ENCODE peak calls at places on chromosomes 2 and 18, in five cellular contexts. One of them, this sample, is unnamed.

GRCh38 chr2:134338180-134338579 is 84.3 kb downstream of the MGAT5 start:
- DNase-seq in naive thymus-derived CD4-positive, alpha-beta T cell: no peak
- DNase-seq in SK-N-MC: no peak
- DNase-seq in lower lobe of right lung: no peak
- DNase-seq in upper lobe of right lung: no peak
- DNase-seq in this sample: no peak

GRCh38 chr2:217905395-217905794 is 97.4 kb downstream of the TNS1 start:
- DNase-seq in lower lobe of right lung: peak
- DNase-seq in SK-N-MC: no peak
- DNase-seq in naive thymus-derived CD4-positive, alpha-beta T cell: no peak
- DNase-seq in upper lobe of right lung: no peak
- DNase-seq in this sample: peak

GRCh38 chr2:150567771-150568278 is 80.4 kb upstream of the RND3 start:
- DNase-seq in lower lobe of right lung: no peak
- DNase-seq in naive thymus-derived CD4-positive, alpha-beta T cell: no peak
- DNase-seq in SK-N-MC: no peak
- DNase-seq in upper lobe of right lung: no peak
- DNase-seq in this sample: no peak

GRCh38 chr18:79965119-79965902 is 868 bp downstream of the HSBP1L1 start:
- DNase-seq in SK-N-MC: no peak
- DNase-seq in lower lobe of right lung: peak
- DNase-seq in upper lobe of right lung: peak
- DNase-seq in naive thymus-derived CD4-positive, alpha-beta T cell: peak
- DNase-seq in this sample: no peak

GRCh38 chr18:75213610-75214009 is 3.0 kb downstream of the TSHZ1 start:
- DNase-seq in upper lobe of right lung: no peak
- DNase-seq in SK-N-MC: no peak
- DNase-seq in lower lobe of right lung: no peak
- DNase-seq in naive thymus-derived CD4-positive, alpha-beta T cell: no peak
- DNase-seq in this sample: no peak

GRCh38 chr2:199870581-199870980 is 19.6 kb upstream of the FTCDNL1 start:
- DNase-seq in naive thymus-derived CD4-positive, alpha-beta T cell: no peak
- DNase-seq in lower lobe of right lung: no peak
- DNase-seq in SK-N-MC: no peak
- DNase-seq in upper lobe of right lung: no peak
- DNase-seq in this sample: no peak

GRCh38 chr2:62586981-62587380 is 81.0 kb upstream of the TMEM17 start:
- DNase-seq in naive thymus-derived CD4-positive, alpha-beta T cell: no peak
- DNase-seq in SK-N-MC: no peak
- DNase-seq in lower lobe of right lung: no peak
- DNase-seq in upper lobe of right lung: no peak
- DNase-seq in this sample: no peak

GRCh38 chr18:9184998-9185613 is 48.5 kb downstream of the ANKRD12 start:
- DNase-seq in SK-N-MC: no peak
- DNase-seq in upper lobe of right lung: no peak
- DNase-seq in lower lobe of right lung: no peak
- DNase-seq in naive thymus-derived CD4-positive, alpha-beta T cell: peak
- DNase-seq in this sample: no peak

GRCh38 chr2:205496777-205497176 is 185.5 kb upstream of the NRP2 start:
- DNase-seq in upper lobe of right lung: no peak
- DNase-seq in naive thymus-derived CD4-positive, alpha-beta T cell: no peak
- DNase-seq in SK-N-MC: no peak
- DNase-seq in lower lobe of right lung: no peak
- DNase-seq in this sample: no peak

GRCh38 chr2:72205546-72205863 is 57.8 kb upstream of the CYP26B1 start:
- DNase-seq in naive thymus-derived CD4-positive, alpha-beta T cell: no peak
- DNase-seq in SK-N-MC: no peak
- DNase-seq in lower lobe of right lung: no peak
- DNase-seq in upper lobe of right lung: no peak
- DNase-seq in this sample: no peak

GRCh38 chr2:198322275-198322674 is 517.9 kb downstream of the PLCL1 start:
- DNase-seq in naive thymus-derived CD4-positive, alpha-beta T cell: no peak
- DNase-seq in SK-N-MC: no peak
- DNase-seq in upper lobe of right lung: no peak
- DNase-seq in lower lobe of right lung: no peak
- DNase-seq in this sample: no peak

GRCh38 chr2:84805250-84805917 is 75.5 kb downstream of the TRABD2A start:
- DNase-seq in SK-N-MC: no peak
- DNase-seq in naive thymus-derived CD4-positive, alpha-beta T cell: no peak
- DNase-seq in lower lobe of right lung: no peak
- DNase-seq in upper lobe of right lung: no peak
- DNase-seq in this sample: no peak

GRCh38 chr2:9779572-9780264 is 63.6 kb upstream of the TAF1B start:
- DNase-seq in SK-N-MC: no peak
- DNase-seq in naive thymus-derived CD4-positive, alpha-beta T cell: no peak
- DNase-seq in lower lobe of right lung: peak
- DNase-seq in upper lobe of right lung: no peak
- DNase-seq in this sample: no peak

DNA sequence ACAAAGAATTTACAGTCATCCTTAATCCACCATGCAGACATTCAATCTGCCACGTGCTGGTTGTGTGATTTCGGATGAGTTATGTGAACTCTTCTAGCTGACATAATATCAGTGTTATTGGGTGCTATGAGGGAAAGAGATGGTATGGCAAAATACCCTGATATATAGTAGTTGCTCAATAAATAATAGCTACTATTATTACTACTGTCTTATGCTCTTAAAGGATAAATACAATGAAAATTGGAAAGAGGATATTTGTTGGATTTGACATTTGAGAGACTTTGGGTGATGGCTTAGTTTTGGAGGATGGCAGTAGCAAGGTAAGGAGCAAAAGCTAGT is 86.5 kb downstream of the MYO3B start:
- DNase-seq in naive thymus-derived CD4-positive, alpha-beta T cell: no peak
- DNase-seq in SK-N-MC: no peak
- DNase-seq in lower lobe of right lung: no peak
- DNase-seq in upper lobe of right lung: no peak
- DNase-seq in this sample: no peak
- H3K4me3 ChIP-seq in naive thymus-derived CD4-positive, alpha-beta T cell: no peak
- H3K4me3 ChIP-seq in SK-N-MC: no peak
- H3K4me3 ChIP-seq in lower lobe of right lung: no peak
- H3K4me3 ChIP-seq in upper lobe of right lung: no peak
- H3K4me3 ChIP-seq in this sample: no peak

GRCh38 chr2:151880586-151880985 is 52.4 kb upstream of the ARL5A start:
- DNase-seq in SK-N-MC: no peak
- DNase-seq in naive thymus-derived CD4-positive, alpha-beta T cell: no peak
- DNase-seq in upper lobe of right lung: no peak
- DNase-seq in lower lobe of right lung: no peak
- DNase-seq in this sample: no peak
- H3K27ac ChIP-seq in SK-N-MC: no peak
- H3K27ac ChIP-seq in naive thymus-derived CD4-positive, alpha-beta T cell: no peak
- H3K27ac ChIP-seq in upper lobe of right lung: no peak
- H3K27ac ChIP-seq in lower lobe of right lung: no peak
- H3K27ac ChIP-seq in this sample: no peak

GRCh38 chr2:8550932-8551621 is 130.8 kb upstream of the ID2 start:
- DNase-seq in naive thymus-derived CD4-positive, alpha-beta T cell: no peak
- DNase-seq in lower lobe of right lung: no peak
- DNase-seq in SK-N-MC: no peak
- DNase-seq in upper lobe of right lung: no peak
- DNase-seq in this sample: no peak
- H3K4me3 ChIP-seq in naive thymus-derived CD4-positive, alpha-beta T cell: no peak
- H3K4me3 ChIP-seq in lower lobe of right lung: no peak
- H3K4me3 ChIP-seq in SK-N-MC: no peak
- H3K4me3 ChIP-seq in upper lobe of right lung: no peak
- H3K4me3 ChIP-seq in this sample: no peak

GRCh38 chr18:32373995-32374394 is 96.7 kb downstream of the GAREM1 start:
- DNase-seq in naive thymus-derived CD4-positive, alpha-beta T cell: no peak
- DNase-seq in SK-N-MC: no peak
- DNase-seq in upper lobe of right lung: no peak
- DNase-seq in lower lobe of right lung: no peak
- DNase-seq in this sample: no peak

GRCh38 chr18:32373505-32373904 is 97.2 kb downstream of the GAREM1 start:
- DNase-seq in lower lobe of right lung: no peak
- DNase-seq in upper lobe of right lung: no peak
- DNase-seq in SK-N-MC: no peak
- DNase-seq in naive thymus-derived CD4-positive, alpha-beta T cell: no peak
- DNase-seq in this sample: no peak

GRCh38 chr18:32372047-32372380 is 98.7 kb downstream of the GAREM1 start:
- DNase-seq in lower lobe of right lung: no peak
- DNase-seq in naive thymus-derived CD4-positive, alpha-beta T cell: no peak
- DNase-seq in SK-N-MC: no peak
- DNase-seq in upper lobe of right lung: no peak
- DNase-seq in this sample: no peak

GRCh38 chr18:32371384-32371783 is 99.3 kb downstream of the GAREM1 start:
- DNase-seq in upper lobe of right lung: no peak
- DNase-seq in lower lobe of right lung: no peak
- DNase-seq in naive thymus-derived CD4-positive, alpha-beta T cell: no peak
- DNase-seq in SK-N-MC: no peak
- DNase-seq in this sample: no peak

GRCh38 chr18:32372381-32373061 is 98.2 kb downstream of the GAREM1 start:
- DNase-seq in upper lobe of right lung: no peak
- DNase-seq in naive thymus-derived CD4-positive, alpha-beta T cell: no peak
- DNase-seq in lower lobe of right lung: no peak
- DNase-seq in SK-N-MC: no peak
- DNase-seq in this sample: no peak
- H3K27ac ChIP-seq in upper lobe of right lung: peak
- H3K27ac ChIP-seq in naive thymus-derived CD4-positive, alpha-beta T cell: no peak
- H3K27ac ChIP-seq in lower lobe of right lung: peak
- H3K27ac ChIP-seq in SK-N-MC: no peak
- H3K27ac ChIP-seq in this sample: peak

GRCh38 chr2:127633556-127634065 is 12.3 kb upstream of the GPR17 start:
- DNase-seq in SK-N-MC: no peak
- DNase-seq in naive thymus-derived CD4-positive, alpha-beta T cell: no peak
- DNase-seq in upper lobe of right lung: no peak
- DNase-seq in lower lobe of right lung: no peak
- DNase-seq in this sample: no peak

GRCh38 chr2:127634066-127634617 is 11.8 kb upstream of the GPR17 start:
- DNase-seq in lower lobe of right lung: no peak
- DNase-seq in naive thymus-derived CD4-positive, alpha-beta T cell: no peak
- DNase-seq in upper lobe of right lung: no peak
- DNase-seq in SK-N-MC: no peak
- DNase-seq in this sample: no peak

GRCh38 chr2:127631997-127632581 is 13.9 kb upstream of the GPR17 start:
- DNase-seq in upper lobe of right lung: no peak
- DNase-seq in SK-N-MC: no peak
- DNase-seq in lower lobe of right lung: no peak
- DNase-seq in naive thymus-derived CD4-positive, alpha-beta T cell: no peak
- DNase-seq in this sample: no peak

GRCh38 chr2:127631184-127631996 is 14.6 kb upstream of the GPR17 start:
- DNase-seq in lower lobe of right lung: no peak
- DNase-seq in SK-N-MC: no peak
- DNase-seq in upper lobe of right lung: no peak
- DNase-seq in naive thymus-derived CD4-positive, alpha-beta T cell: no peak
- DNase-seq in this sample: no peak

GRCh38 chr2:127632592-127633489 is 13.1 kb upstream of the GPR17 start:
- DNase-seq in upper lobe of right lung: no peak
- DNase-seq in SK-N-MC: no peak
- DNase-seq in lower lobe of right lung: no peak
- DNase-seq in naive thymus-derived CD4-positive, alpha-beta T cell: no peak
- DNase-seq in this sample: no peak
- H3K4me3 ChIP-seq in upper lobe of right lung: no peak
- H3K4me3 ChIP-seq in SK-N-MC: no peak
- H3K4me3 ChIP-seq in lower lobe of right lung: no peak
- H3K4me3 ChIP-seq in naive thymus-derived CD4-positive, alpha-beta T cell: no peak
- H3K4me3 ChIP-seq in this sample: no peak

DNA sequence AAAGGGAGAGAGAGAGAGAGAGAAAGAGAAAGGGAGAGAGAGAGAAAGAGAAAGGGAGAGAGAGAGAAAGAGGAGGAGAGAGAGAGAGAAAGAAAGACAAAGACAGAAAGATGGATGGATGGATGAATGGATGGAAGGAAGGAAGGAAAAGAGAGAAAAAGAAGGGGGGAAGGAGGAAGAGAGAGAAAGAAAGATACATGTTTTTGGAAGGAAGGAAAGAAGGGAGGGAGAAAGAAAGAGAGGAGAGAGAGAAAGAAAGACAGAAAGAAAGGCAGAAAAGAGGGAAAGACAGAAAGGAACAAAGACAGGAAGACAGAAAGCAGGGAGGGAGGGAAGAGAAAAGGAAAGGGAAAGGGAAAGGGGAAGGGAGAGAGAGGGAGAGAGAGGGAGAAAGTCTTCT is 51.6 kb downstream of the RNU4ATAC start:
- DNase-seq in lower lobe of right lung: no peak
- DNase-seq in naive thymus-derived CD4-positive, alpha-beta T cell: no peak
- DNase-seq in upper lobe of right lung: no peak
- DNase-seq in SK-N-MC: no peak
- DNase-seq in this sample: no peak
- H3K27ac ChIP-seq in lower lobe of right lung: no peak
- H3K27ac ChIP-seq in naive thymus-derived CD4-positive, alpha-beta T cell: no peak
- H3K27ac ChIP-seq in upper lobe of right lung: no peak
- H3K27ac ChIP-seq in SK-N-MC: no peak
- H3K27ac ChIP-seq in this sample: no peak

DNA sequence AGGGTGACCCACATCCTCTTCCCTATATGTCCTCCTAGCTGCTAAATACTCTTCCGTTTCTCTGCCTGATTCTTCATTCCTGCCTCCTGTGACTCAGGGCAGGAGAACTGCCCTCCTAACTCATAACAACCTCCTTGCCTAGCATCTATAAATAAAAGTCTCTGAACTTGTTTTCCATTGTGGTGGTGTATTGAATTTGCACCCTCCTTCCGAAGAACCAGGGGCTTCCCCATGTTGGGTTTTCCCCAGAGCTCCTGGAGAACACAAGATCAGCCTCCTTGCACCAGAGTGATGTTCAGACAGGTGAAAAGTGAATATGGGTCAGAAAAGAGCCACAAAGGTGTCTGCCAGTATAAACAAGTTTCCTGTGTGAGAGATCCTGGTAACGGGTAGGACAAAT is 32.1 kb upstream of the MC4R start:
- DNase-seq in upper lobe of right lung: no peak
- DNase-seq in naive thymus-derived CD4-positive, alpha-beta T cell: no peak
- DNase-seq in SK-N-MC: no peak
- DNase-seq in lower lobe of right lung: no peak
- DNase-seq in this sample: no peak
- H3K4me3 ChIP-seq in upper lobe of right lung: no peak
- H3K4me3 ChIP-seq in naive thymus-derived CD4-positive, alpha-beta T cell: no peak
- H3K4me3 ChIP-seq in SK-N-MC: no peak
- H3K4me3 ChIP-seq in lower lobe of right lung: no peak
- H3K4me3 ChIP-seq in this sample: no peak

This sample was measured in coronary artery.